ENCODE peak calls at places on chromosomes 2 and 18, in seven cellular contexts. T, A, L, C, D, Q and X are unnamed samples. For H3K4me1, the result is how much of the 10 kb centered on the place peaks cover.

GRCh38 chr18:58288922-58289797 is 245.1 kb downstream of the NEDD4L start:
- DNase-seq in T (no peak), A (peak), L (peak), C (no peak), D (no peak), Q (no peak), X (no peak)

GRCh38 chr2:135144343-135144742 is 92.3 kb downstream of the RAB3GAP1 start:
- DNase-seq in T (no peak), A (no peak), L (no peak), C (no peak), D (no peak), Q (no peak), X (no peak)

GRCh38 chr18:68172842-68173549 is 541.9 kb downstream of the TMX3 start:
- DNase-seq in T (no peak), A (no peak), L (no peak), C (no peak), D (no peak), Q (no peak), X (no peak)

GRCh38 chr18:23662309-23663263 is at the start of gene ANKRD29:
- DNase-seq in T (peak), A (peak), L (peak), C (peak), D (peak), Q (peak), X (peak)

GRCh38 chr2:17621781-17622180 is 81.3 kb downstream of the VSNL1 start:
- DNase-seq in T (no peak), A (no peak), L (no peak), C (no peak), D (no peak), Q (no peak), X (no peak)

GRCh38 chr2:10410001-10410671 is 38.0 kb downstream of the ODC1 start:
- DNase-seq in T (no peak), A (no peak), L (no peak), C (no peak), D (no peak), Q (no peak), X (no peak)

GRCh38 chr2:96540136-96540535 is 3.6 kb downstream of the ARID5A start:
- DNase-seq in T (peak), A (no peak), L (no peak), C (no peak), D (no peak), Q (no peak), X (no peak)

GRCh38 chr2:230582851-230583283 is 129.8 kb upstream of the CAB39 start:
- DNase-seq in T (no peak), A (no peak), L (peak), C (no peak), D (no peak), Q (no peak), X (no peak)

GRCh38 chr18:34342960-34343359 is 118.2 kb upstream of the NOL4 start:
- DNase-seq in T (no peak), A (no peak), L (peak), C (no peak), D (no peak), Q (no peak), X (no peak)

GRCh38 chr2:46471-47345 is at the start of gene FAM110C:
- DNase-seq in T (peak), A (peak), L (no peak), C (peak), D (peak), Q (peak), X (peak)

GRCh38 chr18:24488824-24489493 is 28.5 kb downstream of the HRH4 start:
- DNase-seq in T (no peak), A (no peak), L (peak), C (no peak), D (no peak), Q (peak), X (no peak)

GRCh38 chr2:20428717-20429490 is 18.0 kb upstream of the RHOB start:
- DNase-seq in T (no peak), A (no peak), L (no peak), C (no peak), D (peak), Q (no peak), X (no peak)

GRCh38 chr2:10331702-10332401 is 29.1 kb downstream of the HPCAL1 start:
- DNase-seq in T (peak), A (no peak), L (no peak), C (no peak), D (peak), Q (no peak), X (no peak)

GRCh38 chr2:46387886-46388515 is 90.8 kb downstream of the EPAS1 start:
- DNase-seq in T (no peak), A (no peak), L (no peak), C (no peak), D (no peak), Q (no peak), X (peak)

GRCh38 chr2:112706170-112706664 is 14.6 kb upstream of the NT5DC4 start:
- DNase-seq in T (peak), A (no peak), L (no peak), C (no peak), D (no peak), Q (no peak), X (no peak)

GRCh38 chr2:180872256-180872655 is 108.1 kb upstream of the UBE2E3 start:
- DNase-seq in T (no peak), A (no peak), L (no peak), C (no peak), D (no peak), Q (no peak), X (no peak)

GRCh38 chr2:74079522-74080341 is 68.0 kb downstream of the BOLA3 start:
- DNase-seq in T (no peak), A (no peak), L (no peak), C (no peak), D (peak), Q (no peak), X (no peak)

GRCh38 chr2:179991344-179991743 is 15.8 kb downstream of the CWC22 start:
- DNase-seq in T (no peak), A (no peak), L (no peak), C (no peak), D (no peak), Q (no peak), X (no peak)

GRCh38 chr18:11951390-11951851 is 29.9 kb upstream of the IMPA2 start:
- DNase-seq in T (no peak), A (no peak), L (no peak), C (no peak), D (no peak), Q (no peak), X (no peak)

GRCh38 chr18:50788284-50788683 is 31.5 kb downstream of the MRO start:
- DNase-seq in T (no peak), A (no peak), L (no peak), C (no peak), D (no peak), Q (no peak), X (no peak)

GRCh38 chr18:50786851-50787250 is 33.0 kb downstream of the MRO start:
- DNase-seq in T (no peak), A (no peak), L (no peak), C (no peak), D (no peak), Q (no peak), X (no peak)

GRCh38 chr18:50780144-50780543 is 39.7 kb downstream of the MRO start:
- DNase-seq in T (no peak), A (peak), L (no peak), C (no peak), D (no peak), Q (no peak), X (no peak)

DNA sequence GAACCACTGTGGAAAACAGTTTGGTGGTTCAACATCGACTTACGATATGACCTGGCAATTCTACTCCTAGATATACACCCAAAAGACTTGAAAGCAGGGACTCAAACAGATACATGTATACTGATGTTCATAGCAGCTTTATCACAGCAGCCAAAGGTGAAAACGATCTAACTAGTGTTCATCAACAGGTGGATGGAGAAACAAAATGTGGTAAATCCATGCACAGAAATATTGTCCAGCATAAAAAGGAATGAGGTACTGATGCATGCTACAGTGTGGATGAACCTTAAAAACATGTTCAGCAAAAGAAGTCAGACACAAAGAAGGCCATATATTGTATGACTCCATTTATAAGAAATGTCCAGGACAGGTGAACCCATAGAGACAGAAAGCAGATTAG is 36.3 kb downstream of the MRO start:
- DNase-seq in T (no peak), A (no peak), L (no peak), C (no peak), D (no peak), Q (no peak), X (no peak)
- TF ChIP-seq POLR2A in T (no peak), A (no peak), L (no peak), C (no peak), D (no peak), Q (no peak), X (no peak)

DNA sequence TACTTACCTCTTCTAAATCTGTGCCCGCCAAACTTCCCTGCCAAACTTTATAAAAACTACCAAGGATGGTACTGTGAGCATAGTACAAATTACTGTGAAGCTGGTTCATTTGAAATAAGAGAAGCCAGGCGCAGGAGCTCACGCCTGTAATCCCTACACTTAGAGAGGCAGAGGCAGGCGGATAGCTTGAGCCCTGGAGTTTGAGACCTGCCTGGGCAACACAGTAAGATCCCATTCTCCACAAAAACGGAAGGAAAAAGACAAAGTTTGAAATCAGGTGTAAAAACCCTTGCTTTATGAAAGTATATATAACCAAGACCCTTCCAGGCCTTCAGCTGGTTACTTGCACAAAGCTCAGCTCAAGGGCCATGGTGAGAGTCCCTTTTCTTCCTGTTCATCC is 5.9 kb downstream of the AMMECR1L start:
- DNase-seq in T (no peak), A (no peak), L (no peak), C (no peak), D (no peak), Q (no peak), X (no peak)
- TF ChIP-seq CTCF in T (no peak), A (no peak), L (no peak), C (no peak), D (no peak), Q (no peak), X (no peak)

GRCh38 chr18:63178526-63178880 is 141.1 kb downstream of the BCL2 start:
- DNase-seq in T (peak), A (peak), L (no peak), C (peak), D (peak), Q (no peak), X (peak)

GRCh38 chr18:63180333-63180732 is 139.2 kb downstream of the BCL2 start:
- DNase-seq in T (no peak), A (no peak), L (no peak), C (no peak), D (no peak), Q (no peak), X (no peak)

GRCh38 chr18:63179422-63179821 is 140.1 kb downstream of the BCL2 start:
- DNase-seq in T (no peak), A (no peak), L (no peak), C (no peak), D (no peak), Q (no peak), X (no peak)

GRCh38 chr18:63177259-63177658 is 142.3 kb downstream of the BCL2 start:
- DNase-seq in T (no peak), A (no peak), L (no peak), C (no peak), D (no peak), Q (no peak), X (no peak)

DNA sequence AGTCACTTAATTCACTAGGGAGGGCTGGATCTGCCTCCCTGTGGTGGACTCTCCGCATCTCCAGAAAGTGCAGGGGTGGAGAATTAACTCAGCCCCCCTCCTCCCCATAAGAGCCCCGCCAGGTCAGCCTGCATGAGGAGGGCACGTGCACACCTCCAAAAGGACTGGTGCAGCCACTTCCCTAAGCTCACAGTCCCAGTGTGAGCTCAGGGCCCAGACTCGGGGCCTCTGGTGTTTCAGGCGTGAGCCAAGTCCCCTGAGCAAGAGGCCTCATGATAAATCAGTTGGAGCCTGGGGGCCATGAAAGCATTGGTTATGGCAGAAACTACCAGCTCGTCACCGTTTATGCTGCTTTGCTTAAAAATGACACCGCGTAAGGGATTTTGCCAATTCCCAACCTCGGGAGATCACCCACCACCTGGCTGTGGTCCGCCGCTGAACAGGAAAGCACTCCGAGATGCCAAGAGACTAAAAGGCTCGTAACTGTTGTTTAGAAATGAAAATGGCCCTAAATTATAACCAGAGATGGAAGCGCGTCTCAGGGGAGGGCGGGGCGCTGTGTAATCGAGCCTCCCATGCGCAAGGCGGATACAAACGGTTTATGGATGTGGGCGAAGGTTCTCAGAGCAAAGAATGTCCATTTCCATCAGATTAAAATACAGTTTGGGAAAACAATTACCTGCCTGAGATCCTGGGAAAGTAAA is 141.6 kb downstream of the BCL2 start:
- DNase-seq in T (peak), A (no peak), L (no peak), C (peak), D (peak), Q (no peak), X (no peak)
- H3K4me1 ChIP-seq in T (under half), A (under half), L (under half), C (under half), D (half or more), Q (under half), X (under half)

GRCh38 chr2:202870431-202871160 is 970 bp downstream of the ICA1L start:
- DNase-seq in T (peak), A (peak), L (peak), C (peak), D (peak), Q (peak), X (peak)
- TF ChIP-seq POLR2A in T (no peak), A (no peak), L (no peak), C (no peak), D (no peak), Q (peak), X (no peak)

GRCh38 chr18:5066380-5066977 is 130.6 kb downstream of the AKAIN1 start:
- DNase-seq in T (no peak), A (no peak), L (no peak), C (no peak), D (peak), Q (no peak), X (peak)
- TF ChIP-seq CTCF in T (peak), A (no peak), L (peak), C (no peak), D (no peak), Q (no peak), X (no peak)

GRCh38 chr2:218006741-218007140 is 3.9 kb upstream of the TNS1 start:
- DNase-seq in T (no peak), A (no peak), L (no peak), C (peak), D (no peak), Q (no peak), X (no peak)
- H3K4me1 ChIP-seq in T (under half), A (under half), L (under half), C (under half), D (under half), Q (half or more), X (under half)

GRCh38 chr18:63949068-63949737 is at the start of gene HMSD:
- DNase-seq in T (peak), A (peak), L (peak), C (peak), D (peak), Q (peak), X (peak)
- TF ChIP-seq POLR2A in T (no peak), A (no peak), L (no peak), C (no peak), D (no peak), Q (no peak), X (no peak)